ENCODE peak calls at places on chromosomes 3 and 15, in ten cellular contexts. J is sigmoid colon, G is HFF-Myc, W is neural progenitor cell, O is cardiac fibroblast, F is stomach, T is IMR-90, H is AG09309, E is pancreas, K is astrocyte of the spinal cord. U is an unnamed sample.

GRCh38 chr15:101003706-101004105 is 84.5 kb downstream of the LRRK1 start:
- DNase-seq in J (peak), G (no peak), W (no peak), O (no peak), F (no peak), T (no peak), H (no peak), E (no peak), K (no peak), U (no peak)

GRCh38 chr3:197520311-197521276 is 35.2 kb downstream of the BDH1 start:
- DNase-seq in J (no peak), G (no peak), W (peak), O (peak), F (peak), T (peak), H (no peak), E (peak), K (peak), U (no peak)

GRCh38 chr3:28916713-28917499 is 364.0 kb upstream of the RBMS3 start:
- DNase-seq in J (peak), G (no peak), W (peak), O (peak), F (peak), T (peak), H (peak), E (no peak), K (peak), U (peak)

GRCh38 chr3:54863366-54863765 is 64.5 kb downstream of the LRTM1 start:
- DNase-seq in J (no peak), G (no peak), W (no peak), O (peak), F (no peak), T (no peak), H (no peak), E (no peak), K (peak), U (peak)

GRCh38 chr3:79953591-79954105 is 185.8 kb upstream of the ROBO1 start:
- DNase-seq in J (no peak), G (no peak), W (no peak), O (no peak), F (no peak), T (no peak), H (no peak), E (no peak), K (no peak), U (no peak)

GRCh38 chr3:129773942-129774663 is 119.4 kb downstream of the TMCC1 start:
- DNase-seq in J (no peak), G (no peak), W (no peak), O (no peak), F (no peak), T (no peak), H (no peak), E (no peak), K (no peak), U (no peak)

GRCh38 chr3:179806177-179806576 is 153.3 kb downstream of the USP13 start:
- DNase-seq in J (no peak), G (no peak), W (no peak), O (peak), F (no peak), T (peak), H (peak), E (no peak), K (peak), U (peak)

GRCh38 chr15:58770519-58770856 is 614 bp upstream of the MINDY2 start:
- DNase-seq in J (no peak), G (no peak), W (no peak), O (peak), F (no peak), T (peak), H (peak), E (no peak), K (peak), U (peak)

GRCh38 chr15:79897701-79898113 is 893 bp upstream of the MTHFS start:
- DNase-seq in J (no peak), G (no peak), W (no peak), O (no peak), F (no peak), T (no peak), H (no peak), E (no peak), K (no peak), U (no peak)

GRCh38 chr3:12143949-12144504 is 14.7 kb downstream of the TIMP4 start:
- DNase-seq in J (peak), G (no peak), W (no peak), O (peak), F (peak), T (peak), H (no peak), E (no peak), K (peak), U (peak)

GRCh38 chr15:71125831-71126453 is 10.7 kb downstream of the THSD4 start:
- DNase-seq in J (no peak), G (no peak), W (peak), O (no peak), F (no peak), T (peak), H (no peak), E (no peak), K (no peak), U (peak)

GRCh38 chr3:126127904-126128303 is 44.0 kb upstream of the SLC41A3 start:
- DNase-seq in J (no peak), G (no peak), W (no peak), O (no peak), F (peak), T (no peak), H (no peak), E (no peak), K (no peak), U (no peak)

GRCh38 chr3:188948658-188949400 is 222.9 kb upstream of the TPRG1 start:
- DNase-seq in J (peak), G (peak), W (no peak), O (peak), F (peak), T (peak), H (peak), E (no peak), K (peak), U (peak)

GRCh38 chr15:40922608-40923005 is 6.5 kb upstream of the DLL4 start:
- DNase-seq in J (no peak), G (no peak), W (no peak), O (no peak), F (no peak), T (no peak), H (no peak), E (no peak), K (no peak), U (no peak)

GRCh38 chr3:177905173-177905894 is 630.9 kb upstream of the KCNMB2 start:
- DNase-seq in J (no peak), G (peak), W (no peak), O (peak), F (no peak), T (peak), H (peak), E (no peak), K (peak), U (peak)

GRCh38 chr3:160928183-160928718 is 172.2 kb downstream of the PPM1L start:
- DNase-seq in J (no peak), G (no peak), W (no peak), O (no peak), F (no peak), T (no peak), H (no peak), E (no peak), K (no peak), U (no peak)

GRCh38 chr3:118909751-118910150 is 124.9 kb downstream of the IGSF11 start:
- DNase-seq in J (no peak), G (no peak), W (no peak), O (no peak), F (no peak), T (no peak), H (no peak), E (no peak), K (no peak), U (no peak)

GRCh38 chr15:58212909-58213526 is 74.8 kb downstream of the AQP9 start:
- DNase-seq in J (no peak), G (no peak), W (peak), O (peak), F (no peak), T (peak), H (no peak), E (no peak), K (peak), U (peak)

GRCh38 chr15:83413054-83413719 is 34.0 kb upstream of the SH3GL3 start:
- DNase-seq in J (no peak), G (no peak), W (no peak), O (no peak), F (no peak), T (no peak), H (no peak), E (no peak), K (no peak), U (no peak)

GRCh38 chr15:75195122-75195765 is 6.4 kb upstream of the C15orf39 start:
- DNase-seq in J (no peak), G (no peak), W (peak), O (no peak), F (no peak), T (no peak), H (no peak), E (peak), K (no peak), U (no peak)

GRCh38 chr3:152100491-152101086 is 168.1 kb upstream of the MBNL1 start:
- DNase-seq in J (no peak), G (no peak), W (no peak), O (no peak), F (no peak), T (no peak), H (no peak), E (no peak), K (no peak), U (no peak)

GRCh38 chr3:45760878-45761711 is 35.2 kb downstream of the SLC6A20 start:
- DNase-seq in J (peak), G (peak), W (peak), O (peak), F (peak), T (peak), H (peak), E (no peak), K (peak), U (peak)

GRCh38 chr3:196639517-196640500 is at the start of gene NRROS:
- DNase-seq in J (peak), G (no peak), W (peak), O (peak), F (peak), T (peak), H (no peak), E (no peak), K (peak), U (peak)

GRCh38 chr15:90801803-90802202 is 66.6 kb upstream of the FURIN start:
- DNase-seq in J (no peak), G (no peak), W (no peak), O (no peak), F (no peak), T (no peak), H (no peak), E (no peak), K (no peak), U (no peak)

GRCh38 chr15:91258436-91258779 is 158.4 kb downstream of the SV2B start:
- DNase-seq in J (no peak), G (no peak), W (no peak), O (no peak), F (no peak), T (no peak), H (no peak), E (no peak), K (no peak), U (no peak)

GRCh38 chr3:183775781-183776180 is 49.6 kb downstream of the MAP6D1 start:
- DNase-seq in J (no peak), G (no peak), W (no peak), O (no peak), F (no peak), T (no peak), H (no peak), E (no peak), K (no peak), U (no peak)

GRCh38 chr15:63502137-63502801 is 2.1 kb upstream of the USP3 start:
- DNase-seq in J (no peak), G (no peak), W (no peak), O (peak), F (peak), T (peak), H (no peak), E (no peak), K (peak), U (no peak)

GRCh38 chr3:52153389-52154096 is 680 bp downstream of the POC1A start:
- DNase-seq in J (no peak), G (no peak), W (peak), O (peak), F (no peak), T (peak), H (no peak), E (no peak), K (no peak), U (peak)

GRCh38 chr3:52155912-52156311 is 1.7 kb upstream of the POC1A start:
- DNase-seq in J (peak), G (no peak), W (no peak), O (no peak), F (no peak), T (no peak), H (no peak), E (no peak), K (no peak), U (no peak)

GRCh38 chr3:52150860-52151259 is 3.4 kb downstream of the POC1A start:
- DNase-seq in J (no peak), G (no peak), W (no peak), O (no peak), F (no peak), T (no peak), H (no peak), E (no peak), K (no peak), U (no peak)

GRCh38 chr3:52150357-52150756 is 3.9 kb downstream of the POC1A start:
- DNase-seq in J (no peak), G (no peak), W (no peak), O (no peak), F (no peak), T (no peak), H (no peak), E (no peak), K (no peak), U (no peak)

DNA sequence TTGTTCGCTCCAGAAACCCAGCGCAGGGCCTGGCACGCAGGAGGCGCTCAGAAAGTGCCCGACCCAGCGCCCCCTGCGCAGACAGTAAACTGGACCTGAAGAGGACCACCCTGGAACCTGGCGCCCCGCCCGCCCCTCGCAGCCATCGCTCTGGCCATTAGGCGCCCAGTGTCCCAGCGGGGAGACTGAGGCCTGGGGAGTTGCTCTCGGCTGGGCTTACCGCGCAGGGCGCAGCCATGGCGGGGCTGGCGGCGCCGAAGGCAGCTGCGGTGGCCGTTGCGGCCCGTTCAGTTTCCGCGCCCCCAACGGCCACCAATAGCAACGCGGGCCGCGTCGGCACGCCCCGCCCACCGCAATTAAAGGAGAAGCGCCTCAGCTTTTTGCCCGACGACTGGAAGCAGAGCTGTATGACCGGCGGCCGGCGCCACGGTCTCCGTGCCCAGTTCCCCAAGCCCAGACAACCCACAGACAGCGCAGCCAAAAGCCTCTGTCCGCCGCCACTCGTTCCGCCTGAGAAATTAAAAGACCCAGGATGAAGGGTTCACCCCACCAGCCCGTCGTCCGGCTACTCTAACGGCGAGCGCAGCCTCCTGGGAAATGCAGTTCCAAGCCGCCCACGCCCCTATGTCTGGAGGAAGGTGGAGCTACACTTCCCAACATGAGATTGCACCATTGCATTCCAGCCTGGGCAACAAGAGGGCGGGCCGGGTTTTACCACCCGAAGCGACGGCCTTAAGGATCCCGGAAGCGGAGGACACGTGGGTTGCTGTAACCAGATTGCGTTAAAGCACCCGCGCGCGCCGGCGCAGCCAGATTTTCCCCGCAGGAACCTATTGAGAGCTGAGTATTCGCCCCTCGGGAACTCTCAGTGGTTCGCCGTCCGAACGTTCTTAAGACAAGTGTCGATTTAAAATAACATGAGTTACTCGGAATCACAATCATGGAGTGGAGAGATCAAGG is at the start of gene POC1A:
- DNase-seq in J (peak), G (peak), W (peak), O (peak), F (peak), T (peak), H (peak), E (peak), K (peak), U (peak)
- TF ChIP-seq CTCF in J (no peak), G (no peak), W (peak), O (no peak), F (peak), T (no peak), H (no peak), E (no peak), K (peak), U (no peak)

GRCh38 chr15:32029409-32029861 is 880 bp upstream of the CHRNA7 start:
- DNase-seq in J (no peak), G (no peak), W (peak), O (no peak), F (peak), T (no peak), H (no peak), E (peak), K (peak), U (no peak)
- H3K4me3 ChIP-seq in J (peak), G (no peak), W (peak), O (no peak), F (peak), T (no peak), H (no peak), E (peak), K (no peak), U (no peak)

GRCh38 chr15:50315814-50316630 is 39.0 kb downstream of the GABPB1 start:
- DNase-seq in J (no peak), G (peak), W (peak), O (peak), F (no peak), T (peak), H (peak), E (no peak), K (peak), U (peak)
- TF ChIP-seq CTCF in J (no peak), G (peak), W (peak), O (peak), F (peak), T (peak), H (peak), E (peak), K (peak), U (peak)

GRCh38 chr15:78033864-78034263 is 43.6 kb downstream of the TBC1D2B start:
- DNase-seq in J (no peak), G (peak), W (no peak), O (peak), F (peak), T (peak), H (no peak), E (no peak), K (no peak), U (no peak)
- H3K4me3 ChIP-seq in J (no peak), G (no peak), W (no peak), O (no peak), F (no peak), T (no peak), H (no peak), E (no peak), K (no peak), U (no peak)

U was measured in fibroblast of the aortic adventitia.